ENCODE peak calls at places on chromosome 4, in four cellular contexts. O is SW480; L is CD4-positive, alpha-beta memory T cell; Y is ovary. K is an unnamed sample.

GRCh38 chr4:34850983-34851382 is 1393.3 kb downstream of the ARAP2 start:
- DNase-seq in O (no peak), L (no peak), Y (no peak), K (no peak)

GRCh38 chr4:182839256-182839655 is 77.9 kb downstream of the DCTD start:
- DNase-seq in O (no peak), L (no peak), Y (no peak), K (no peak)

GRCh38 chr4:10169839-10170387 is 53.3 kb upstream of the WDR1 start:
- DNase-seq in O (no peak), L (no peak), Y (no peak), K (no peak)

GRCh38 chr4:112895785-112896184 is 153.7 kb upstream of the ANK2 start:
- DNase-seq in O (no peak), L (no peak), Y (no peak), K (no peak)

GRCh38 chr4:109873791-109874514 is 26.0 kb downstream of the LRIT3 start:
- DNase-seq in O (peak; percentile 17), L (no peak), Y (no peak), K (no peak)

GRCh38 chr4:172892300-172892699 is 276.3 kb upstream of the GALNT7 start:
- DNase-seq in O (no peak), L (no peak), Y (no peak), K (peak; percentile 58)

GRCh38 chr4:93261207-93261606 is 567.3 kb upstream of the ATOH1 start:
- DNase-seq in O (no peak), L (no peak), Y (no peak), K (no peak)

GRCh38 chr4:7327341-7327885 is 107.3 kb downstream of the PSAPL1 start:
- DNase-seq in O (no peak), L (no peak), Y (no peak), K (no peak)

GRCh38 chr4:137471461-137471860 is 60.8 kb downstream of the PCDH18 start:
- DNase-seq in O (no peak), L (no peak), Y (no peak), K (no peak)

GRCh38 chr4:39655866-39656265 is 17.2 kb upstream of the SMIM14 start:
- DNase-seq in O (no peak), L (no peak), Y (no peak), K (no peak)

GRCh38 chr4:159239534-159239933 is 136.7 kb downstream of the RAPGEF2 start:
- DNase-seq in O (no peak), L (no peak), Y (no peak), K (no peak)

GRCh38 chr4:125958519-125958918 is 643.8 kb downstream of the FAT4 start:
- DNase-seq in O (no peak), L (no peak), Y (no peak), K (no peak)

GRCh38 chr4:130233377-130234047 is 1137.6 kb downstream of the C4orf33 start:
- DNase-seq in O (no peak), L (no peak), Y (no peak), K (peak; percentile 51)

GRCh38 chr4:74365761-74366160 is 816 bp downstream of the EREG start:
- DNase-seq in O (peak; percentile 43), L (no peak), Y (peak; percentile 17), K (no peak)

GRCh38 chr4:166422475-166422874 is 549.4 kb downstream of the TLL1 start:
- DNase-seq in O (no peak), L (no peak), Y (no peak), K (no peak)

GRCh38 chr4:152516156-152516555 is 19.7 kb downstream of the FBXW7 start:
- DNase-seq in O (no peak), L (no peak), Y (no peak), K (no peak)

GRCh38 chr4:67204441-67204840 is 340.9 kb downstream of the CENPC start:
- DNase-seq in O (no peak), L (no peak), Y (no peak), K (no peak)

GRCh38 chr4:113141901-113142346 is 92.5 kb downstream of the ANK2 start:
- DNase-seq in O (peak; percentile 72), L (no peak), Y (no peak), K (no peak)

GRCh38 chr4:173735055-173735454 is 205.0 kb upstream of the HAND2 start:
- DNase-seq in O (no peak), L (no peak), Y (no peak), K (no peak)

GRCh38 chr4:143771269-143771668 is 70.8 kb upstream of the FREM3 start:
- DNase-seq in O (no peak), L (no peak), Y (no peak), K (no peak)

GRCh38 chr4:5618051-5619010 is 90.0 kb downstream of the EVC2 start:
- DNase-seq in O (no peak), L (no peak), Y (no peak), K (no peak)

GRCh38 chr4:94536649-94537464 is 85.1 kb downstream of the PDLIM5 start:
- DNase-seq in O (no peak), L (no peak), Y (no peak), K (no peak)

GRCh38 chr4:100317032-100317864 is 127.0 kb upstream of the DDIT4L start:
- DNase-seq in O (no peak), L (no peak), Y (no peak), K (no peak)

GRCh38 chr4:155967098-155967497 is 13.4 kb upstream of the CTSO start:
- DNase-seq in O (no peak), L (no peak), Y (no peak), K (no peak)

GRCh38 chr4:3122081-3122563 is 47.6 kb downstream of the HTT start:
- DNase-seq in O (no peak), L (no peak), Y (no peak), K (no peak)

GRCh38 chr4:128006592-128006991 is 41.4 kb downstream of the ABHD18 start:
- DNase-seq in O (no peak), L (no peak), Y (no peak), K (no peak)

GRCh38 chr4:5019796-5020195 is 538 bp upstream of the CYTL1 start:
- DNase-seq in O (no peak), L (no peak), Y (no peak), K (no peak)

GRCh38 chr4:121980643-121981042 is 28.8 kb upstream of the TRPC3 start:
- DNase-seq in O (no peak), L (no peak), Y (no peak), K (no peak)

GRCh38 chr4:186249785-186250739 is 15.9 kb upstream of the F11 start:
- DNase-seq in O (no peak), L (no peak), Y (no peak), K (no peak)

GRCh38 chr4:1512738-1513660 is 106.8 kb upstream of the NKX1-1 start:
- DNase-seq in O (peak; percentile 39), L (peak; percentile 63), Y (no peak), K (no peak)

GRCh38 chr4:2051086-2051485 is 8.0 kb upstream of the NAT8L start:
- DNase-seq in O (no peak), L (no peak), Y (no peak), K (no peak)

GRCh38 chr4:13783800-13784411 is 156.4 kb upstream of the BOD1L1 start:
- DNase-seq in O (peak; percentile 85), L (no peak), Y (no peak), K (no peak)

GRCh38 chr4:145297556-145297955 is 117.2 kb upstream of the OTUD4 start:
- DNase-seq in O (no peak), L (no peak), Y (no peak), K (no peak)

GRCh38 chr4:106875340-106875739 is 160.8 kb downstream of the DKK2 start:
- DNase-seq in O (no peak), L (no peak), Y (no peak), K (no peak)

GRCh38 chr4:40055379-40055872 is 1.2 kb upstream of the N4BP2 start:
- DNase-seq in O (no peak), L (peak; percentile 53), Y (no peak), K (peak; percentile 78)

K was measured in NAMALWA.